ENCODE peak calls at places on chromosomes 16 and 17, in seven cellular contexts. Q is Panc1, L is H1, Z is HepG2, A is sigmoid colon, H is suprapubic skin, T is GM23338. E is an unnamed sample.

GRCh38 chr17:81034168-81034777 is 678 bp upstream of the BAIAP2 start:
- DNase-seq in Q (no peak), L (no peak), Z (no peak), A (no peak), H (no peak), T (no peak), E (no peak)

GRCh38 chr16:51165043-51165442 is 14.0 kb upstream of the SALL1 start:
- DNase-seq in Q (no peak), L (no peak), Z (no peak), A (no peak), H (no peak), T (no peak), E (no peak)

GRCh38 chr16:30350134-30350871 is 4.8 kb downstream of the CD2BP2 start:
- DNase-seq in Q (no peak), L (no peak), Z (no peak), A (no peak), H (no peak), T (no peak), E (peak; percentile 6)

GRCh38 chr17:17494499-17495447 is 1.4 kb downstream of the RASD1 start:
- DNase-seq in Q (no peak), L (peak; percentile 76), Z (no peak), A (peak; percentile 79), H (peak; percentile 86), T (peak; percentile 83), E (peak; percentile 81)

GRCh38 chr16:61128545-61129323 is 907.5 kb downstream of the CDH8 start:
- DNase-seq in Q (no peak), L (no peak), Z (no peak), A (no peak), H (no peak), T (peak; percentile 61), E (peak; percentile 62)

GRCh38 chr16:85969159-85969558 is 70.2 kb downstream of the IRF8 start:
- DNase-seq in Q (no peak), L (no peak), Z (no peak), A (no peak), H (no peak), T (no peak), E (no peak)

GRCh38 chr17:65850486-65850885 is 289.0 kb upstream of the AXIN2 start:
- DNase-seq in Q (no peak), L (no peak), Z (no peak), A (no peak), H (no peak), T (no peak), E (no peak)

GRCh38 chr16:8869212-8869987 is 594 bp upstream of the CARHSP1 start:
- DNase-seq in Q (no peak), L (no peak), Z (peak; percentile 65), A (no peak), H (no peak), T (peak; percentile 81), E (peak; percentile 87)

GRCh38 chr17:19747829-19748806 is at the start of gene ALDH3A1:
- DNase-seq in Q (no peak), L (no peak), Z (peak; percentile 82), A (no peak), H (no peak), T (no peak), E (no peak)

GRCh38 chr17:3916013-3916696 is at the start of gene P2RX1:
- DNase-seq in Q (no peak), L (no peak), Z (no peak), A (no peak), H (no peak), T (no peak), E (peak; percentile 90)

GRCh38 chr17:21231533-21231932 is 17.6 kb upstream of the TMEM11 start:
- DNase-seq in Q (no peak), L (no peak), Z (no peak), A (no peak), H (no peak), T (no peak), E (no peak)

GRCh38 chr16:82031116-82032084 is 3.7 kb upstream of the HSD17B2 start:
- DNase-seq in Q (no peak), L (no peak), Z (peak; percentile 71), A (no peak), H (no peak), T (peak; percentile 75), E (no peak)

GRCh38 chr17:65035704-65036103 is 20.8 kb downstream of the GNA13 start:
- DNase-seq in Q (no peak), L (no peak), Z (no peak), A (no peak), H (no peak), T (no peak), E (no peak)

GRCh38 chr16:84735846-84736586 is 36.2 kb downstream of the USP10 start:
- DNase-seq in Q (no peak), L (no peak), Z (peak; percentile 46), A (no peak), H (no peak), T (no peak), E (no peak)

GRCh38 chr16:51981725-51982124 is 565.2 kb downstream of the TOX3 start:
- DNase-seq in Q (no peak), L (no peak), Z (no peak), A (no peak), H (no peak), T (no peak), E (no peak)

GRCh38 chr16:21167360-21167759 is 8.9 kb downstream of the LDAF1 start:
- DNase-seq in Q (peak; percentile 83), L (no peak), Z (no peak), A (no peak), H (no peak), T (no peak), E (no peak)

GRCh38 chr16:985646-986400 is 4.3 kb downstream of the SOX8 start:
- DNase-seq in Q (no peak), L (no peak), Z (no peak), A (no peak), H (no peak), T (no peak), E (no peak)

GRCh38 chr16:84362410-84362809 is 5.9 kb upstream of the ATP2C2 start:
- DNase-seq in Q (no peak), L (no peak), Z (no peak), A (no peak), H (no peak), T (peak; percentile 27), E (no peak)

GRCh38 chr17:48021964-48022363 is 15.6 kb downstream of the COPZ2 start:
- DNase-seq in Q (no peak), L (no peak), Z (no peak), A (no peak), H (no peak), T (no peak), E (no peak)

GRCh38 chr17:44346064-44346844 is 1.2 kb downstream of the GRN start:
- DNase-seq in Q (no peak), L (no peak), Z (no peak), A (no peak), H (peak; percentile 77), T (no peak), E (no peak)

GRCh38 chr16:3161235-3162018 is 26.6 kb upstream of the OR1F1 start:
- DNase-seq in Q (no peak), L (no peak), Z (no peak), A (peak; percentile 53), H (no peak), T (no peak), E (peak; percentile 72)

GRCh38 chr16:3168706-3169105 is 19.3 kb upstream of the OR1F1 start:
- DNase-seq in Q (no peak), L (no peak), Z (no peak), A (no peak), H (no peak), T (no peak), E (no peak)

GRCh38 chr16:3164121-3164991 is 23.6 kb upstream of the OR1F1 start:
- DNase-seq in Q (no peak), L (no peak), Z (no peak), A (no peak), H (no peak), T (no peak), E (peak; percentile 63)

GRCh38 chr16:3166505-3166886 is 21.5 kb upstream of the OR1F1 start:
- DNase-seq in Q (no peak), L (no peak), Z (no peak), A (no peak), H (no peak), T (no peak), E (no peak)

GRCh38 chr16:3165111-3165822 is 22.7 kb upstream of the OR1F1 start:
- DNase-seq in Q (no peak), L (no peak), Z (no peak), A (no peak), H (no peak), T (no peak), E (peak; percentile 29)
- TF ChIP-seq POLR2AphosphoS5 in Q (no peak), L (no peak), Z (no peak), A (no peak), H (no peak), T (no peak), E (no peak)

DNA sequence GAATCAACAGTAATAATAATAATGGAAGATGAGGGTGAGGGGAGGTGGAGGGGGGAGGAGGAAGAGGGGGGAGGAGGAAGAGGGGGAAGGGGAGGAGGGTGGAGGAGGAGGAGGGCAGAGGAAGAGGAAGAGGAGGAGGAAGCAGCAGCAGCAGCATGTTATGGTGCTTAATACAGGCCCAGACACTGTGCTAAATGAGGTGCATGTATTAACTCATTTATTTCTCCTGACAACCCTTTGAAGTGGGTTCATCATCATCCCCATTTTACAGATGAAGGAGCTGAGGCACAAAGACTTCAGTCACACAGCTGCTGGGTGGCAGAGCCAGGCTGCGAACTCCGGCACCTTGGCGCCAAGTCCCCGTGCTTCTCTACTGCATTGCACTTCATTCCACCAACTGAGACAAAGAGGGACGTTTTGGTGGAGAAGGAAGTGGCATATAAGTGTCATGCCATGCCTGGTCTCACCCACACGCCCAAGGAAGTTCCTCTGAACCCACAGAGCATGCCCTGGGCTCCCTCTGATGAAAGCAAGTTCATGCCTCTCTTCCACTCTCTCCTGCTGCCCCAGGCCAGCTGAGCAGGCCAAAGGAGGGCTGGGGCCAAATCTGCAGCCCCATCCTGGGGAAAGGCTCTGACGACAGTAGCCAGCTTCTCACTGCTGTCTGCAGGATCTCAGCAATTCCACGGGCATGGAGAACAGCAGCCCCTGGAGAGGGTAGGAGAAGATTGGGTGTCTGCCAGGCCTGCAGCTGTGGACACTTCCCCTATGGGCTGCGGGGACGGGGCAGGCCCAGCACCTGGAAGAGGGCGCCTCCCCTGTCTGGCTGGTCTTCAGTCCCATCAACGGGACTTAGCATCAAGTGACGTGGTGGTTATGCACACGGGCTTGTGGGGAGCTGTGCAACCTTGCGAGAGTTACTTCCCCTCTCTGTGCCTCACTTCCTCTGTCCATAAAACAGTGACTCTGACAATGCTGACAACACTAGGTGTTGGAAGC is 21.8 kb downstream of the XYLT1 start:
- DNase-seq in Q (no peak), L (no peak), Z (no peak), A (no peak), H (no peak), T (no peak), E (peak; percentile 93)
- H3K4me3 ChIP-seq in Q (no peak overlapping the region), L (no peak overlapping the region), Z (no peak overlapping the region), A (no peak overlapping the region), H (no peak overlapping the region), T (no peak overlapping the region), E (peak overlapping the region; percentile 35)

DNA sequence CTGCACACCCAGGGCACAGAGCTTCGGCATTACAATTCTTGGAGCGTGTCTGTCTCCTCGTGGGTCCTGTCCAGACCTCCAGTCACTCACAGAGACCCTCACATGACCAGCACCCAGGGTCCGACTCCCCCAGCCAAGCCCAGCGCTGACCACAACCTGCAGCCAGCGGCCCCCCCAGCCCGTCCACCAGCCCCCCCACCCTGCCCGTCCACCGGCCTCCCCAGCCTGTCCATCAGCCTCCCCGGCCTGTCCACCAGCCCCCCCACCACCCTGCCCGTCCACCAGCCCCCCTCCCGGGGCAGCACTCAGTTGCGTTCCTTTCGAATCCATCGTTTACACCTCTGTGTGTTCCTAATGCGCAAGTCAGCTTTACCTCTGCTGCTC is 5.8 kb downstream of the SECTM1 start:
- DNase-seq in Q (no peak), L (no peak), Z (no peak), A (no peak), H (no peak), T (no peak), E (no peak)
- H3K27ac ChIP-seq in Q (no peak overlapping the region), L (no peak overlapping the region), Z (peak overlapping the region; percentile 83), A (no peak overlapping the region), H (no peak overlapping the region), T (no peak overlapping the region), E (no peak overlapping the region)

GRCh38 chr16:17633146-17633966 is 162.6 kb upstream of the XYLT1 start:
- DNase-seq in Q (no peak), L (no peak), Z (no peak), A (no peak), H (no peak), T (no peak), E (no peak)
- TF ChIP-seq POLR2AphosphoS5 in Q (no peak), L (no peak), Z (no peak), A (no peak), H (no peak), T (no peak), E (no peak)

E was measured in spleen.